ENCODE peak calls at places on chromosomes 12 and 14, in four cellular contexts. K, I, Z and C are unnamed samples.

GRCh38 chr14:75289840-75290388 is 11.3 kb downstream of the FOS start:
- DNase-seq in K (no peak), I (no peak), Z (no peak), C (no peak)

GRCh38 chr12:64779349-64779974 is 20.3 kb upstream of the GNS start:
- DNase-seq in K (no peak), I (no peak), Z (no peak), C (no peak)

GRCh38 chr12:122880668-122881067 is 15.3 kb downstream of the VPS37B start:
- DNase-seq in K (no peak), I (peak; percentile 65), Z (no peak), C (peak; percentile 48)

GRCh38 chr12:6434205-6435180 is 10.3 kb upstream of the CD27 start:
- DNase-seq in K (peak; percentile 67), I (no peak), Z (no peak), C (no peak)

GRCh38 chr12:4290011-4290790 is 16.6 kb downstream of the CCND2 start:
- DNase-seq in K (no peak), I (no peak), Z (peak; percentile 5), C (no peak)

GRCh38 chr12:53423597-53423996 is at the start of gene AMHR2:
- DNase-seq in K (no peak), I (no peak), Z (no peak), C (no peak)

GRCh38 chr12:13777374-13777773 is 204.0 kb downstream of the GRIN2B start:
- DNase-seq in K (no peak), I (no peak), Z (peak; percentile 15), C (no peak)

GRCh38 chr14:56342419-56342901 is 224.2 kb downstream of the PELI2 start:
- DNase-seq in K (peak; percentile 10), I (no peak), Z (no peak), C (peak; percentile 43)

GRCh38 chr12:57470286-57470969 is 9.2 kb downstream of the ARHGAP9 start:
- DNase-seq in K (no peak), I (no peak), Z (no peak), C (no peak)

GRCh38 chr12:27861428-27862167 is 81.6 kb upstream of the MANSC4 start:
- DNase-seq in K (peak; percentile 48), I (no peak), Z (no peak), C (no peak)

GRCh38 chr12:53985358-53985899 is 483 bp downstream of the HOXC10 start:
- DNase-seq in K (no peak), I (no peak), Z (no peak), C (no peak)

GRCh38 chr14:100898465-100898864 is 5.1 kb downstream of the RTL1 start:
- DNase-seq in K (no peak), I (no peak), Z (peak; percentile 8), C (no peak)

GRCh38 chr14:73633517-73634332 is 11.1 kb upstream of the DNAL1 start:
- DNase-seq in K (peak; percentile 55), I (peak; percentile 71), Z (peak; percentile 67), C (peak; percentile 82)

GRCh38 chr12:123772074-123772473 is 10.0 kb downstream of the DNAH10 start:
- DNase-seq in K (no peak), I (no peak), Z (no peak), C (no peak)

GRCh38 chr12:7162691-7163114 is 26.8 kb upstream of the PEX5 start:
- DNase-seq in K (no peak), I (peak; percentile 43), Z (peak; percentile 73), C (no peak)

GRCh38 chr14:32370720-32371119 is 41.6 kb downstream of the AKAP6 start:
- DNase-seq in K (no peak), I (no peak), Z (no peak), C (peak; percentile 49)

GRCh38 chr12:19775241-19775640 is 335.9 kb downstream of the AEBP2 start:
- DNase-seq in K (no peak), I (no peak), Z (no peak), C (no peak)

GRCh38 chr12:56040963-56041578 is 647 bp upstream of the RPS26 start:
- DNase-seq in K (no peak), I (no peak), Z (peak; percentile 29), C (no peak)

GRCh38 chr14:86055512-86055911 is 525.6 kb downstream of the FLRT2 start:
- DNase-seq in K (no peak), I (no peak), Z (no peak), C (no peak)